ENCODE peak calls at places on chromosome X, in five cellular contexts. One of them, this sample, is unnamed.

GRCh38 chrX:29461039-29461438 is 754.3 kb upstream of the MAGEB2 start:
- DNase-seq in aorta: no peak
- DNase-seq in astrocyte: peak; percentile 20
- DNase-seq in kidney epithelial cell: no peak
- DNase-seq in naive thymus-derived CD4-positive, alpha-beta T cell: no peak
- DNase-seq in this sample: no peak

GRCh38 chrX:69136546-69137331 is 28.5 kb downstream of the PJA1 start:
- DNase-seq in aorta: peak; percentile 55
- DNase-seq in naive thymus-derived CD4-positive, alpha-beta T cell: no peak
- DNase-seq in kidney epithelial cell: no peak
- DNase-seq in astrocyte: no peak
- DNase-seq in this sample: no peak

GRCh38 chrX:1355131-1355799 is 18.7 kb downstream of the IL3RA start:
- DNase-seq in aorta: no peak
- DNase-seq in naive thymus-derived CD4-positive, alpha-beta T cell: no peak
- DNase-seq in kidney epithelial cell: no peak
- DNase-seq in astrocyte: no peak
- DNase-seq in this sample: peak; percentile 39

GRCh38 chrX:110215411-110215810 is 102.5 kb downstream of the AMMECR1 start:
- DNase-seq in naive thymus-derived CD4-positive, alpha-beta T cell: no peak
- DNase-seq in aorta: no peak
- DNase-seq in astrocyte: no peak
- DNase-seq in kidney epithelial cell: no peak
- DNase-seq in this sample: no peak

GRCh38 chrX:85309717-85310116 is 65.9 kb downstream of the ZNF711 start:
- DNase-seq in aorta: no peak
- DNase-seq in astrocyte: no peak
- DNase-seq in kidney epithelial cell: no peak
- DNase-seq in naive thymus-derived CD4-positive, alpha-beta T cell: no peak
- DNase-seq in this sample: peak; percentile 1

GRCh38 chrX:103361798-103362197 is 5.5 kb downstream of the TCEAL9 start:
- DNase-seq in kidney epithelial cell: no peak
- DNase-seq in naive thymus-derived CD4-positive, alpha-beta T cell: no peak
- DNase-seq in aorta: no peak
- DNase-seq in astrocyte: no peak
- DNase-seq in this sample: no peak

GRCh38 chrX:150036181-150036580 is 97.9 kb upstream of the EOLA2 start:
- DNase-seq in naive thymus-derived CD4-positive, alpha-beta T cell: no peak
- DNase-seq in kidney epithelial cell: no peak
- DNase-seq in astrocyte: peak; percentile 49
- DNase-seq in aorta: no peak
- DNase-seq in this sample: no peak

GRCh38 chrX:67922950-67923349 is 379.1 kb downstream of the AR start:
- DNase-seq in kidney epithelial cell: no peak
- DNase-seq in aorta: no peak
- DNase-seq in astrocyte: no peak
- DNase-seq in naive thymus-derived CD4-positive, alpha-beta T cell: no peak
- DNase-seq in this sample: no peak

GRCh38 chrX:88439935-88440334 is 307.1 kb upstream of the CPXCR1 start:
- DNase-seq in kidney epithelial cell: no peak
- DNase-seq in astrocyte: no peak
- DNase-seq in naive thymus-derived CD4-positive, alpha-beta T cell: no peak
- DNase-seq in aorta: no peak
- DNase-seq in this sample: no peak

GRCh38 chrX:118495958-118496762 is 545 bp downstream of the DOCK11 start:
- DNase-seq in astrocyte: no peak
- DNase-seq in naive thymus-derived CD4-positive, alpha-beta T cell: peak; percentile 80
- DNase-seq in aorta: peak; percentile 77
- DNase-seq in kidney epithelial cell: no peak
- DNase-seq in this sample: peak; percentile 84

GRCh38 chrX:132631579-132632232 is 142.9 kb upstream of the MBNL3 start:
- DNase-seq in naive thymus-derived CD4-positive, alpha-beta T cell: peak; percentile 11
- DNase-seq in kidney epithelial cell: no peak
- DNase-seq in aorta: no peak
- DNase-seq in astrocyte: no peak
- DNase-seq in this sample: peak; percentile 14

GRCh38 chrX:84156831-84157230 is 31.2 kb downstream of the RPS6KA6 start:
- DNase-seq in aorta: no peak
- DNase-seq in astrocyte: peak; percentile 41
- DNase-seq in naive thymus-derived CD4-positive, alpha-beta T cell: no peak
- DNase-seq in kidney epithelial cell: no peak
- DNase-seq in this sample: no peak

GRCh38 chrX:120697053-120697452 is 67.2 kb upstream of the C1GALT1C1 start:
- DNase-seq in naive thymus-derived CD4-positive, alpha-beta T cell: peak; percentile 73
- DNase-seq in aorta: no peak
- DNase-seq in kidney epithelial cell: no peak
- DNase-seq in astrocyte: no peak
- DNase-seq in this sample: peak; percentile 1

GRCh38 chrX:96182366-96182765 is 502.3 kb upstream of the DIAPH2 start:
- DNase-seq in aorta: no peak
- DNase-seq in astrocyte: no peak
- DNase-seq in naive thymus-derived CD4-positive, alpha-beta T cell: no peak
- DNase-seq in kidney epithelial cell: no peak
- DNase-seq in this sample: no peak

GRCh38 chrX:107396235-107396634 is 53.2 kb upstream of the FRMPD3 start:
- DNase-seq in naive thymus-derived CD4-positive, alpha-beta T cell: no peak
- DNase-seq in astrocyte: no peak
- DNase-seq in aorta: no peak
- DNase-seq in kidney epithelial cell: no peak
- DNase-seq in this sample: no peak

GRCh38 chrX:80812176-80812575 is 2.5 kb upstream of the BRWD3 start:
- DNase-seq in aorta: peak; percentile 53
- DNase-seq in naive thymus-derived CD4-positive, alpha-beta T cell: peak; percentile 40
- DNase-seq in kidney epithelial cell: no peak
- DNase-seq in astrocyte: peak; percentile 28
- DNase-seq in this sample: peak; percentile 55

GRCh38 chrX:63930140-63930539 is 145.1 kb upstream of the ARHGEF9 start:
- DNase-seq in aorta: no peak
- DNase-seq in naive thymus-derived CD4-positive, alpha-beta T cell: no peak
- DNase-seq in astrocyte: no peak
- DNase-seq in kidney epithelial cell: no peak
- DNase-seq in this sample: no peak

GRCh38 chrX:135973025-135973547 is 702 bp downstream of the MMGT1 start:
- DNase-seq in naive thymus-derived CD4-positive, alpha-beta T cell: no peak
- DNase-seq in kidney epithelial cell: no peak
- DNase-seq in astrocyte: no peak
- DNase-seq in aorta: no peak
- DNase-seq in this sample: peak; percentile 12

GRCh38 chrX:40105016-40105790 is 7.4 kb upstream of the BCOR start:
- DNase-seq in aorta: peak; percentile 74
- DNase-seq in kidney epithelial cell: no peak
- DNase-seq in astrocyte: no peak
- DNase-seq in naive thymus-derived CD4-positive, alpha-beta T cell: no peak
- DNase-seq in this sample: peak; percentile 74

GRCh38 chrX:63889001-63889400 is 104.0 kb upstream of the ARHGEF9 start:
- DNase-seq in aorta: no peak
- DNase-seq in kidney epithelial cell: no peak
- DNase-seq in astrocyte: peak; percentile 10
- DNase-seq in naive thymus-derived CD4-positive, alpha-beta T cell: no peak
- DNase-seq in this sample: no peak

GRCh38 chrX:17413228-17413627 is 38.2 kb downstream of the NHS start:
- DNase-seq in naive thymus-derived CD4-positive, alpha-beta T cell: no peak
- DNase-seq in aorta: no peak
- DNase-seq in kidney epithelial cell: peak; percentile 78
- DNase-seq in astrocyte: peak; percentile 96
- DNase-seq in this sample: no peak

GRCh38 chrX:40189018-40189417 is 91.3 kb upstream of the BCOR start:
- DNase-seq in kidney epithelial cell: no peak
- DNase-seq in astrocyte: peak; percentile 31
- DNase-seq in aorta: no peak
- DNase-seq in naive thymus-derived CD4-positive, alpha-beta T cell: no peak
- DNase-seq in this sample: no peak

GRCh38 chrX:150148749-150149672 is 210.7 kb upstream of the EOLA2 start:
- DNase-seq in astrocyte: peak; percentile 17
- DNase-seq in naive thymus-derived CD4-positive, alpha-beta T cell: no peak
- DNase-seq in kidney epithelial cell: no peak
- DNase-seq in aorta: no peak
- DNase-seq in this sample: no peak

GRCh38 chrX:23888887-23889501 is 18.7 kb downstream of the APOO start:
- DNase-seq in kidney epithelial cell: no peak
- DNase-seq in aorta: no peak
- DNase-seq in naive thymus-derived CD4-positive, alpha-beta T cell: no peak
- DNase-seq in astrocyte: peak; percentile 20
- DNase-seq in this sample: no peak

GRCh38 chrX:49192722-49193328 is 6.7 kb upstream of the PRICKLE3 start:
- DNase-seq in naive thymus-derived CD4-positive, alpha-beta T cell: no peak
- DNase-seq in aorta: no peak
- DNase-seq in kidney epithelial cell: no peak
- DNase-seq in astrocyte: no peak
- DNase-seq in this sample: peak; percentile 49

GRCh38 chrX:13750204-13750603 is 15.7 kb downstream of the OFD1 start:
- DNase-seq in astrocyte: peak; percentile 16
- DNase-seq in kidney epithelial cell: no peak
- DNase-seq in naive thymus-derived CD4-positive, alpha-beta T cell: peak; percentile 28
- DNase-seq in aorta: no peak
- DNase-seq in this sample: peak; percentile 64

GRCh38 chrX:28016823-28017222 is 35.6 kb upstream of the DCAF8L1 start:
- DNase-seq in naive thymus-derived CD4-positive, alpha-beta T cell: no peak
- DNase-seq in kidney epithelial cell: no peak
- DNase-seq in aorta: no peak
- DNase-seq in astrocyte: no peak
- DNase-seq in this sample: no peak

GRCh38 chrX:112662559-112663427 is 16.9 kb downstream of the LHFPL1 start:
- DNase-seq in kidney epithelial cell: no peak
- DNase-seq in naive thymus-derived CD4-positive, alpha-beta T cell: no peak
- DNase-seq in aorta: no peak
- DNase-seq in astrocyte: no peak
- DNase-seq in this sample: no peak

GRCh38 chrX:131783555-131784338 is 239.4 kb upstream of the STK26 start:
- DNase-seq in naive thymus-derived CD4-positive, alpha-beta T cell: no peak
- DNase-seq in aorta: peak; percentile 72
- DNase-seq in kidney epithelial cell: peak; percentile 60
- DNase-seq in astrocyte: peak; percentile 64
- DNase-seq in this sample: no peak

GRCh38 chrX:108347800-108348199 is 90.4 kb downstream of the COL4A6 start:
- DNase-seq in kidney epithelial cell: no peak
- DNase-seq in naive thymus-derived CD4-positive, alpha-beta T cell: no peak
- DNase-seq in aorta: no peak
- DNase-seq in astrocyte: no peak
- DNase-seq in this sample: no peak

GRCh38 chrX:69238153-69238959 is 73.1 kb upstream of the PJA1 start:
- DNase-seq in aorta: no peak
- DNase-seq in astrocyte: no peak
- DNase-seq in naive thymus-derived CD4-positive, alpha-beta T cell: no peak
- DNase-seq in kidney epithelial cell: no peak
- DNase-seq in this sample: no peak

GRCh38 chrX:51568586-51568985 is 50.1 kb downstream of the CENPVL3 start:
- DNase-seq in naive thymus-derived CD4-positive, alpha-beta T cell: no peak
- DNase-seq in aorta: no peak
- DNase-seq in astrocyte: peak; percentile 43
- DNase-seq in kidney epithelial cell: no peak
- DNase-seq in this sample: no peak

DNA sequence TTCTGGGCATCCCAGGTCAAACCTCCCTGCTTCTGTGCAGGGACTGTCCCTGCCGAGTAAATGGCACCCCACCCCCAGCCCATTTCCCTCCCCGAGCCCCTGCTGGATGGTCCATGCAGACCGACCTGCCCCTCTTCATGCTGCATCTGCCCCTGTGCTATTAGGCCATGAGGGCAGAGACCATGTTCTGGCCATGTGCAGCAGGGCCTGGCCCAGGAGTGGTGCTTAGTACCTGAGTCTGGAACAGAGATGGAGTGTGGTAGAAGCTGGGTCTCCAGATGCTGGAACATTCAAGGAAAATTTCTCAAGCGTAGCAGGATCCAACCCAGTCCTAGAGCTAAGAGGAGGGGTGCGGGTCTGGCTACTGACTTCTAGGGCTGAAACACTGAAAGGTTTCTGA is 15.3 kb upstream of the UBA1 start:
- DNase-seq in aorta: peak; percentile 20
- DNase-seq in astrocyte: no peak
- DNase-seq in kidney epithelial cell: no peak
- DNase-seq in naive thymus-derived CD4-positive, alpha-beta T cell: no peak
- DNase-seq in this sample: no peak
- H3K36me3 ChIP-seq in aorta: no peaks in the 10 kb centered on the region
- H3K36me3 ChIP-seq in astrocyte: peaks cover 6% of the 10 kb centered on the region
- H3K36me3 ChIP-seq in kidney epithelial cell: no peaks in the 10 kb centered on the region
- H3K36me3 ChIP-seq in naive thymus-derived CD4-positive, alpha-beta T cell: no peaks in the 10 kb centered on the region
- H3K36me3 ChIP-seq in this sample: peaks cover 39% of the 10 kb centered on the region

DNA sequence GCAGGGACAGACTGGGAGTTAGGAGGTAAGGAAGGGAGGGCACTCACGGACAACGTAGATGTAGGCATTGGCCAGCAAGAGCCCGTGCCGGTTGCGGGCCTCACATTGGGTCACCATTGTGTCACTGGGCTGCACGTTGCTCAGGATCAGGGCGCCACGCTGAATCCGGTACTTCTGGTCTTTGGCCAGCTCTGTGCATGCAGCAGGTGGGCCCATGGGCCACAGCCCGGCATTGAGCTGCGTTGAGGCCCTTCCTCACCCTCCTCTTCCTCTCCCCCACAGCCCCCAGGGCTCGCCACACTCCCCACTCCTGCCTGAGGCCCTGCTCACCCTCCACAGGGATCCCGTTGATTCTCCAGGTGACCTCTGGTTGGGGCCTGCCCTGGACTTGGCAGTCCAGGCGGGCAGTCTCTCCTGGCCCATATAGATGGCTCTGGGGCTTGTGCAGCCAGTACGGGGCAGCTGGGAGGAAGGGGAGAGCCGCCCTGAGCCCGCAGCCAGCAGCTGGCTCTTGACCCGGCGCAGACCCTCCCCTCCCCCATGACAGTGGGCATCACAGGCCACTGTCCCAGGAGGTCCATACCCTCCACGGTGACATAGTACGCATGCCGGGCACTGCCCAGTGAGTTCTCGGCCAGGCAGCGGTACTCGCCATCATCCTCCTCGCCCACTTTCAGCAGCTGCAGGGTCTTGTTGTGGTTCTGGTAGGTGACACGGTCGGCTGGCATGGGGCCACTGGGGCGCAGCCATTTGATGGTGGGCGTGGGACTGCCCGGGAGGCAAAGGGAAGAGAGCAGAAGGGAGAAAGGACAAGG is 16.3 kb downstream of the L1CAM start:
- DNase-seq in aorta: no peak
- DNase-seq in naive thymus-derived CD4-positive, alpha-beta T cell: no peak
- DNase-seq in kidney epithelial cell: no peak
- DNase-seq in astrocyte: no peak
- DNase-seq in this sample: no peak
- H3K36me3 ChIP-seq in aorta: no peaks in the 10 kb centered on the region
- H3K36me3 ChIP-seq in naive thymus-derived CD4-positive, alpha-beta T cell: no peaks in the 10 kb centered on the region
- H3K36me3 ChIP-seq in kidney epithelial cell: peaks cover 1% of the 10 kb centered on the region
- H3K36me3 ChIP-seq in astrocyte: no peaks in the 10 kb centered on the region
- H3K36me3 ChIP-seq in this sample: no peaks in the 10 kb centered on the region

DNA sequence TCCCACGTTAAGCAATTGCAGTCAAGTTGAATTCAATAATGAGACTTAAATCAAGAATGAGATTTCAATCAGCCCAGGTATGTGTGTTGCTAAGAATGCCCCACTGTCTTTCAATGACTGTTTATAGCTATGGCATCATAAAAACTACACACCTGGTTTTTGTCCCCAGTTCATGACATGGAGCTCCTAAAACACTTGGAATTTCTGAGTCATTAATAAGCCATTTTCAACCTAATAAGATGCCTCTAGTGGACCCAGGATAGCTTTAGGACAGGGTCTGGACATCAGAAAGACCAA is 72.7 kb upstream of the STS start:
- DNase-seq in aorta: no peak
- DNase-seq in naive thymus-derived CD4-positive, alpha-beta T cell: no peak
- DNase-seq in kidney epithelial cell: no peak
- DNase-seq in astrocyte: no peak
- DNase-seq in this sample: no peak
- H3K36me3 ChIP-seq in aorta: no peaks in the 10 kb centered on the region
- H3K36me3 ChIP-seq in naive thymus-derived CD4-positive, alpha-beta T cell: no peaks in the 10 kb centered on the region
- H3K36me3 ChIP-seq in kidney epithelial cell: peaks cover 2% of the 10 kb centered on the region
- H3K36me3 ChIP-seq in astrocyte: no peaks in the 10 kb centered on the region
- H3K36me3 ChIP-seq in this sample: peaks cover 9% of the 10 kb centered on the region

GRCh38 chrX:134780908-134781307 is 122.6 kb upstream of the PLAC1 start:
- DNase-seq in naive thymus-derived CD4-positive, alpha-beta T cell: no peak
- DNase-seq in aorta: no peak
- DNase-seq in astrocyte: no peak
- DNase-seq in kidney epithelial cell: no peak
- DNase-seq in this sample: no peak
- H3K36me3 ChIP-seq in naive thymus-derived CD4-positive, alpha-beta T cell: no peaks in the 10 kb centered on the region
- H3K36me3 ChIP-seq in aorta: no peaks in the 10 kb centered on the region
- H3K36me3 ChIP-seq in astrocyte: peaks cover 2% of the 10 kb centered on the region
- H3K36me3 ChIP-seq in kidney epithelial cell: no peaks in the 10 kb centered on the region
- H3K36me3 ChIP-seq in this sample: peaks cover 70% of the 10 kb centered on the region

This sample was measured in OCI-LY7.